ENCODE peak calls at places on chromosomes 13 and 19, in four cellular contexts. R is K562, F is WTC11, J is HepG2. D is an unnamed sample.

GRCh38 chr19:5321851-5322681 is 18.5 kb downstream of the PTPRS start:
- DNase-seq in R (peak), F (peak), J (no peak), D (no peak)

GRCh38 chr19:42185281-42185680 is 32.2 kb downstream of the DEDD2 start:
- DNase-seq in R (no peak), F (no peak), J (no peak), D (no peak)

GRCh38 chr19:2166741-2167738 is 3.3 kb downstream of the DOT1L start:
- DNase-seq in R (no peak), F (no peak), J (peak), D (peak)

GRCh38 chr13:111902726-111903125 is 164.2 kb upstream of the SOX1 start:
- DNase-seq in R (no peak), F (peak), J (no peak), D (no peak)

GRCh38 chr13:30708541-30708940 is 26.8 kb upstream of the ALOX5AP start:
- DNase-seq in R (no peak), F (no peak), J (no peak), D (no peak)

GRCh38 chr13:101283782-101284181 is 132.5 kb downstream of the NALCN start:
- DNase-seq in R (no peak), F (no peak), J (no peak), D (no peak)

GRCh38 chr13:105273665-105274222 is 1261.7 kb downstream of the EFNB2 start:
- DNase-seq in R (no peak), F (no peak), J (no peak), D (no peak)

GRCh38 chr13:93689333-93689732 is 462.7 kb downstream of the GPC6 start:
- DNase-seq in R (no peak), F (no peak), J (no peak), D (no peak)

GRCh38 chr13:42832341-42833153 is 51.2 kb downstream of the FAM216B start:
- DNase-seq in R (no peak), F (no peak), J (peak), D (no peak)

GRCh38 chr13:41007359-41008118 is 11.6 kb downstream of the ELF1 start:
- DNase-seq in R (peak), F (no peak), J (peak), D (no peak)

GRCh38 chr19:1453525-1454371 is 3.8 kb downstream of the APC2 start:
- DNase-seq in R (no peak), F (no peak), J (no peak), D (peak)

GRCh38 chr19:11256189-11256588 is 6.1 kb downstream of the DOCK6 start:
- DNase-seq in R (no peak), F (no peak), J (no peak), D (no peak)

GRCh38 chr13:35780613-35781012 is 304.1 kb upstream of the MAB21L1 start:
- DNase-seq in R (no peak), F (no peak), J (no peak), D (no peak)

GRCh38 chr19:57320180-57321084 is at the start of gene ZNF543:
- DNase-seq in R (peak), F (peak), J (peak), D (peak)

GRCh38 chr13:110911880-110912279 is 3.0 kb downstream of the ANKRD10 start:
- DNase-seq in R (no peak), F (no peak), J (no peak), D (no peak)

GRCh38 chr19:19053508-19054314 is 10.1 kb upstream of the SLC25A42 start:
- DNase-seq in R (peak), F (peak), J (peak), D (peak)

GRCh38 chr13:114022876-114023275 is 49.0 kb upstream of the C13orf46 start:
- DNase-seq in R (no peak), F (no peak), J (no peak), D (no peak)

GRCh38 chr19:38190793-38191192 is 33.2 kb downstream of the DPF1 start:
- DNase-seq in R (no peak), F (no peak), J (no peak), D (no peak)

GRCh38 chr13:68176486-68176885 is 946.4 kb upstream of the PCDH9 start:
- DNase-seq in R (no peak), F (no peak), J (no peak), D (no peak)

GRCh38 chr19:4597278-4597974 is 37.9 kb upstream of the SEMA6B start:
- DNase-seq in R (no peak), F (peak), J (no peak), D (no peak)

GRCh38 chr19:19606021-19606420 is 12.5 kb downstream of the PBX4 start:
- DNase-seq in R (peak), F (no peak), J (no peak), D (peak)

GRCh38 chr19:12838182-12838890 is at the start of gene MAST1:
- DNase-seq in R (peak), F (peak), J (no peak), D (peak)
- TF ChIP-seq JUN in R (no peak), F (no peak), J (no peak), D (no peak)

GRCh38 chr13:73092831-73093230 is 34.0 kb downstream of the KLF5 start:
- DNase-seq in R (no peak), F (no peak), J (peak), D (no peak)

GRCh38 chr13:73090812-73091187 is 32.0 kb downstream of the KLF5 start:
- DNase-seq in R (no peak), F (no peak), J (no peak), D (no peak)

GRCh38 chr13:73088332-73088935 is 29.6 kb downstream of the KLF5 start:
- DNase-seq in R (no peak), F (no peak), J (no peak), D (no peak)

GRCh38 chr13:73089216-73089615 is 30.4 kb downstream of the KLF5 start:
- DNase-seq in R (no peak), F (no peak), J (no peak), D (no peak)

DNA sequence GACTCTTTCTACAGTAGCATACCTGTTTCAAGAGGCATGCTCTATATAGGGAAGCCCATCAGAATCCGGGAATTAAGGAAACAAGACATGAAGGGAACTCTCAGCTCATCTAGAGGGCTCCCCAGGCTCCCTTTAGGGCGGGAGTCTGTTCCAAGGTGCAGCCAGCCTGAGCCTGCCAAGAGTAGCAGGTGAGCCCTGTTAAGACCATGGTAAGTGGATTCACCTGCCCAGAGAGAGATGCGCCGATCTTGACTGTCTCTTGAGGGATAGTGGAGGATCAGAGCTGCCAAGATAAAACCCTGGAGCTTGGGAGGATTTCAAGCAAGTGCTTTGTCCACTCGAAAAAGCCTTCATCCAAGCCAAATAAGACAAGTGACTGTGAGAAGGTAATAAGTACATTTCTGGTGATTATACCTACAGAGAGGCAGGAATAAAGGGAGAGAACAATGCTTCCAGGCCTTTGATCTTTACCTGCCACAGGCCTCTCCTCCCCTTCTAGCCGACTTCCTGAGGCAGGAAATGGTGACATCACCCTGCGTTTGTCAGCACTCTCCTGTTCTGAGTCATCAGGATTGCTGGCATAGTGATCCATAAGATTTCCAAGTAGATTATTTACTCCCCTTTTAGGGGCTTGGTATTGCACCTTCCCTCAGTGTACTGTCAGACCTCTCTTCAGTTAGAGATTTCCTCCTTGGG is 31.5 kb downstream of the KLF5 start:
- DNase-seq in R (peak), F (peak), J (peak), D (peak)
- TF ChIP-seq NR3C1 in R (no peak), F (no peak), J (no peak), D (no peak)

GRCh38 chr13:99339736-99340392 is 32.7 kb upstream of the GPR183 start:
- DNase-seq in R (peak), F (no peak), J (no peak), D (no peak)
- TF ChIP-seq JUN in R (no peak), F (no peak), J (no peak), D (no peak)

GRCh38 chr13:32376642-32377418 is 51.1 kb downstream of the N4BP2L1 start:
- DNase-seq in R (no peak), F (no peak), J (no peak), D (no peak)
- TF ChIP-seq NR3C1 in R (no peak), F (no peak), J (no peak), D (no peak)